ENCODE peak calls at places on chromosomes 2 and 18, in nine cellular contexts. C is GM12865, W is HT1080, D is T-cell, Y is WTC11, I is NCI-H2081, H is NCI-H1092 treated with DMSO at 0.1 percent for 48 hours, Q is EH, K is breast epithelium. A is an unnamed sample.

GRCh38 chr2:225841314-225841713 is 441.8 kb downstream of the NYAP2 start:
- DNase-seq in C (no peak), I (no peak), Y (no peak), H (no peak), D (no peak), W (no peak), K (no peak), Q (no peak), A (no peak)

GRCh38 chr2:162138310-162138709 is 13.7 kb downstream of the GCG start:
- DNase-seq in Y (no peak), D (no peak), W (no peak), C (no peak), H (no peak), I (no peak), K (no peak), Q (no peak), A (no peak)

GRCh38 chr2:217370391-217370790 is 510.5 kb upstream of the TNP1 start:
- DNase-seq in Y (no peak), C (no peak), K (no peak), H (no peak), Q (peak; percentile 94), W (peak; percentile 98), I (no peak), D (no peak), A (no peak)

GRCh38 chr2:240383871-240384700 is 51.4 kb upstream of the GPC1 start:
- DNase-seq in C (no peak), I (no peak), Y (no peak), H (no peak), K (no peak), W (no peak), Q (no peak), D (no peak), A (no peak)

GRCh38 chr2:30106543-30106942 is 40.3 kb upstream of the YPEL5 start:
- DNase-seq in I (no peak), K (no peak), H (no peak), Y (no peak), C (no peak), W (peak; percentile 42), D (no peak), Q (peak; percentile 98), A (no peak)

GRCh38 chr2:46299365-46300263 is 2.4 kb downstream of the EPAS1 start:
- DNase-seq in I (no peak), D (no peak), C (no peak), Q (peak; percentile 83), Y (peak; percentile 31), W (peak; percentile 60), H (peak; percentile 22), K (peak; percentile 55), A (peak; percentile 43)

GRCh38 chr2:30404354-30405265 is 42.4 kb upstream of the LCLAT1 start:
- DNase-seq in W (no peak), Q (peak; percentile 67), I (peak; percentile 29), H (peak; percentile 33), K (no peak), C (no peak), D (no peak), Y (no peak), A (no peak)

GRCh38 chr2:25076749-25077148 is 34.9 kb downstream of the EFR3B start:
- DNase-seq in H (peak; percentile 20), Y (no peak), D (no peak), K (no peak), C (peak; percentile 18), I (no peak), W (no peak), Q (no peak), A (no peak)

GRCh38 chr18:25284861-25285574 is 66.9 kb downstream of the ZNF521 start:
- DNase-seq in I (peak; percentile 26), H (no peak), D (no peak), W (no peak), K (no peak), Y (no peak), Q (peak; percentile 31), C (no peak), A (no peak)

GRCh38 chr18:13216732-13217465 is 1.7 kb upstream of the LDLRAD4 start:
- DNase-seq in C (peak; percentile 14), W (no peak), H (peak; percentile 8), Y (peak; percentile 68), I (no peak), D (peak; percentile 24), Q (no peak), K (no peak), A (no peak)

GRCh38 chr2:163731735-163732134 is 4.1 kb downstream of the FIGN start:
- DNase-seq in H (no peak), I (no peak), W (peak; percentile 0), K (no peak), D (no peak), C (no peak), Y (no peak), Q (no peak), A (no peak)

A was measured in NCI-H748 treated with DMSO at 0.1 percent for 48 hours.